ENCODE peak calls at places on chromosomes 12 and 14, in nine cellular contexts. Q is hepatocyte, M is H9, I is K562, X is pancreas, D is AG09319, O is PC-3, H is HCT116, Z is AG10803. V is an unnamed sample.

GRCh38 chr14:77189479-77189878 is 7.9 kb downstream of the TMEM63C start:
- DNase-seq in Q (no peak), M (no peak), I (no peak), X (no peak), D (no peak), O (no peak), H (no peak), Z (no peak), V (no peak)

GRCh38 chr12:31355747-31356107 is 29.8 kb upstream of the SINHCAF start:
- DNase-seq in Q (no peak), M (no peak), I (no peak), X (no peak), D (no peak), O (no peak), H (no peak), Z (no peak), V (no peak)

GRCh38 chr14:23294734-23295561 is 7.7 kb downstream of the PPP1R3E start:
- DNase-seq in Q (peak), M (peak), I (peak), X (no peak), D (no peak), O (peak), H (no peak), Z (peak), V (peak)

GRCh38 chr12:105561981-105562726 is 231.7 kb downstream of the C12orf75 start:
- DNase-seq in Q (peak), M (peak), I (no peak), X (no peak), D (no peak), O (peak), H (peak), Z (peak), V (peak)

GRCh38 chr12:64452559-64453329 is 824 bp downstream of the TBK1 start:
- DNase-seq in Q (peak), M (no peak), I (no peak), X (no peak), D (peak), O (peak), H (peak), Z (peak), V (peak)

GRCh38 chr14:90554341-90554740 is 157.5 kb downstream of the CALM1 start:
- DNase-seq in Q (no peak), M (no peak), I (no peak), X (no peak), D (no peak), O (no peak), H (no peak), Z (no peak), V (no peak)

GRCh38 chr12:132610896-132611602 is 667 bp upstream of the LRCOL1 start:
- DNase-seq in Q (no peak), M (no peak), I (no peak), X (no peak), D (no peak), O (no peak), H (no peak), Z (no peak), V (no peak)

GRCh38 chr14:75249251-75249957 is 29.2 kb upstream of the FOS start:
- DNase-seq in Q (no peak), M (peak), I (no peak), X (no peak), D (no peak), O (peak), H (no peak), Z (no peak), V (peak)

GRCh38 chr12:109808876-109809646 is 24.1 kb downstream of the TRPV4 start:
- DNase-seq in Q (no peak), M (no peak), I (no peak), X (no peak), D (no peak), O (no peak), H (no peak), Z (no peak), V (no peak)

GRCh38 chr12:27595231-27595642 is 71.2 kb downstream of the PPFIBP1 start:
- DNase-seq in Q (peak), M (no peak), I (no peak), X (peak), D (peak), O (peak), H (no peak), Z (peak), V (peak)

GRCh38 chr14:50524071-50524470 is 8.3 kb downstream of the MAP4K5 start:
- DNase-seq in Q (no peak), M (no peak), I (no peak), X (no peak), D (no peak), O (no peak), H (no peak), Z (no peak), V (no peak)

GRCh38 chr14:104359301-104359968 is 220.1 kb upstream of the C14orf180 start:
- DNase-seq in Q (no peak), M (peak), I (no peak), X (no peak), D (no peak), O (no peak), H (no peak), Z (no peak), V (no peak)

GRCh38 chr12:104672501-104673265 is 215.9 kb downstream of the CHST11 start:
- DNase-seq in Q (no peak), M (no peak), I (no peak), X (peak), D (no peak), O (peak), H (no peak), Z (peak), V (peak)

GRCh38 chr12:58795825-58796224 is 124.5 kb downstream of the LRIG3 start:
- DNase-seq in Q (no peak), M (no peak), I (no peak), X (no peak), D (no peak), O (no peak), H (no peak), Z (no peak), V (no peak)

GRCh38 chr14:90454041-90455000 is 57.5 kb downstream of the CALM1 start:
- DNase-seq in Q (peak), M (peak), I (peak), X (peak), D (peak), O (peak), H (peak), Z (peak), V (peak)

GRCh38 chr12:65827827-65828231 is 3.5 kb downstream of the HMGA2 start:
- DNase-seq in Q (no peak), M (no peak), I (no peak), X (no peak), D (no peak), O (peak), H (no peak), Z (no peak), V (no peak)

GRCh38 chr14:75404843-75405242 is 23.0 kb upstream of the JDP2 start:
- DNase-seq in Q (no peak), M (no peak), I (no peak), X (no peak), D (no peak), O (no peak), H (no peak), Z (no peak), V (no peak)

GRCh38 chr14:85233756-85234545 is 296.0 kb upstream of the FLRT2 start:
- DNase-seq in Q (no peak), M (no peak), I (no peak), X (no peak), D (no peak), O (peak), H (no peak), Z (peak), V (peak)

GRCh38 chr14:59032821-59033220 is 155.6 kb upstream of the DAAM1 start:
- DNase-seq in Q (no peak), M (no peak), I (no peak), X (no peak), D (no peak), O (no peak), H (no peak), Z (peak), V (no peak)

GRCh38 chr14:90383731-90384542 is 12.9 kb upstream of the CALM1 start:
- DNase-seq in Q (peak), M (peak), I (peak), X (peak), D (no peak), O (peak), H (no peak), Z (peak), V (peak)

GRCh38 chr12:75984577-75985182 is 46.9 kb downstream of the PHLDA1 start:
- DNase-seq in Q (no peak), M (no peak), I (no peak), X (no peak), D (no peak), O (no peak), H (no peak), Z (no peak), V (no peak)

GRCh38 chr14:69879175-69880047 is at the start of gene SMOC1:
- DNase-seq in Q (peak), M (peak), I (peak), X (peak), D (no peak), O (no peak), H (no peak), Z (no peak), V (peak)

GRCh38 chr12:69698769-69699540 is at the start of gene BEST3:
- DNase-seq in Q (no peak), M (no peak), I (no peak), X (no peak), D (no peak), O (peak), H (no peak), Z (no peak), V (no peak)

GRCh38 chr12:92928431-92928961 is 599 bp downstream of the EEA1 start:
- DNase-seq in Q (peak), M (no peak), I (peak), X (peak), D (peak), O (peak), H (no peak), Z (peak), V (no peak)

GRCh38 chr14:99320105-99320572 is 48.1 kb upstream of the BCL11B start:
- DNase-seq in Q (peak), M (peak), I (peak), X (no peak), D (no peak), O (peak), H (peak), Z (peak), V (peak)

GRCh38 chr14:105602799-105603763 is 76.7 kb downstream of the TMEM121 start:
- DNase-seq in Q (peak), M (no peak), I (no peak), X (peak), D (no peak), O (no peak), H (no peak), Z (no peak), V (no peak)

GRCh38 chr12:125121095-125121494 is 55.9 kb downstream of the AACS start:
- DNase-seq in Q (no peak), M (no peak), I (no peak), X (no peak), D (no peak), O (no peak), H (no peak), Z (no peak), V (no peak)

GRCh38 chr12:38392584-38393144 is 76.1 kb downstream of the ALG10B start:
- DNase-seq in Q (peak), M (no peak), I (no peak), X (no peak), D (no peak), O (peak), H (no peak), Z (no peak), V (no peak)
- TF ChIP-seq CTCF in Q (no peak), M (no peak), I (no peak), X (no peak), D (no peak), O (no peak), H (no peak), Z (no peak), V (no peak)

DNA sequence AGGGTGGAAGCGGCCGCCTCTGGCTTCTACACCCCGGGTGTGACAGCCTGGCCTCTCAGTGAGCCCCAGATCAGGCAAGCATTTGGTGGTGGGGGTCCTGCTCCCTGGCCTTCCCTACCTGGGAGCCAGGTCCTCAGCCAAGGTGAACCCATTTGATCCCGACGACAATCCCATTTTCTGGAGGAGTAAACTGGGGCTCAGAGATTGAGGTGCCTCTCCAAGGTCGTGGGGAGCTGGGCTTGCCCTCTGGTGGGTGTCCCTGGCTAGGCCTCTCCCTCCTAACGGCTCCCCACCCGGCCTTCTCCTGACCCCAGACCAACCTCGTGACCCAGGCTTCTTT is 2.7 kb upstream of the EXOC3L4 start:
- DNase-seq in Q (no peak), M (no peak), I (no peak), X (no peak), D (no peak), O (no peak), H (no peak), Z (no peak), V (no peak)
- TF ChIP-seq CTCF in Q (no peak), M (no peak), I (no peak), X (no peak), D (no peak), O (peak), H (no peak), Z (no peak), V (no peak)

DNA sequence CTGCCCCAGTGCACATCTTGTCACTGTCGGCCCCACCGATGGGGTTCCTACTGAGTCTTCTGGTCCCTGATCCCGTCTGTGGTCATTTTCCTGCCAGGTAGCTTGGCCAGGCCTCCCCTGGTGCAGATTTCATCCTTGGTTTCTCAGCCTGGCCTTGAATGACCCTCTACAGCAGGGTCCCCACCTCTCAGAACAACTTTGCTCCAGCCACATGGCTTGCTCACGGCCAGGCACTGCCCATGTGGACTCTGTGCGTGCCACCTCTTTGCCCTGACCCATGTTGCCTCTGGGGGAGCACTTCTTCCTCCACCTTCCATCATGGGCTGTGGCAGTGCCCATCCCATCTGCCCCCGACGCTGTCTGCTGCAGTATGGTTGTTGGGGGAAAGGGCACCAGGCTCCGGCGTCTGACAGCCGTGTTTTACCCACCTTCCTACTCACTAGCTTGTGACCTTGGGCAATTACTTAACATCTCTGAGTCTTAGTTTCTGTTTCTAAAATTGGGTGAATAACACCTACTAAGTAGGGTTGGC is 2.0 kb upstream of the PTPN6 start:
- DNase-seq in Q (no peak), M (no peak), I (no peak), X (no peak), D (no peak), O (no peak), H (no peak), Z (no peak), V (no peak)
- TF ChIP-seq CTCF in Q (no peak), M (peak), I (no peak), X (no peak), D (no peak), O (peak), H (peak), Z (no peak), V (no peak)

GRCh38 chr14:73173092-73173735 is 36.9 kb downstream of the PSEN1 start:
- DNase-seq in Q (peak), M (no peak), I (peak), X (no peak), D (peak), O (peak), H (peak), Z (peak), V (peak)
- TF ChIP-seq CTCF in Q (peak), M (peak), I (no peak), X (peak), D (peak), O (peak), H (peak), Z (peak), V (peak)

GRCh38 chr14:103275000-103275399 is 59.0 kb upstream of the EIF5 start:
- DNase-seq in Q (no peak), M (no peak), I (no peak), X (no peak), D (no peak), O (no peak), H (no peak), Z (no peak), V (no peak)

GRCh38 chr14:103281496-103282231 is 52.4 kb upstream of the EIF5 start:
- DNase-seq in Q (peak), M (peak), I (no peak), X (no peak), D (peak), O (peak), H (no peak), Z (peak), V (peak)

GRCh38 chr14:103280278-103280917 is 53.6 kb upstream of the EIF5 start:
- DNase-seq in Q (no peak), M (no peak), I (no peak), X (no peak), D (no peak), O (no peak), H (no peak), Z (no peak), V (no peak)

GRCh38 chr14:103282932-103283331 is 51.1 kb upstream of the EIF5 start:
- DNase-seq in Q (no peak), M (no peak), I (no peak), X (no peak), D (no peak), O (no peak), H (no peak), Z (no peak), V (no peak)

DNA sequence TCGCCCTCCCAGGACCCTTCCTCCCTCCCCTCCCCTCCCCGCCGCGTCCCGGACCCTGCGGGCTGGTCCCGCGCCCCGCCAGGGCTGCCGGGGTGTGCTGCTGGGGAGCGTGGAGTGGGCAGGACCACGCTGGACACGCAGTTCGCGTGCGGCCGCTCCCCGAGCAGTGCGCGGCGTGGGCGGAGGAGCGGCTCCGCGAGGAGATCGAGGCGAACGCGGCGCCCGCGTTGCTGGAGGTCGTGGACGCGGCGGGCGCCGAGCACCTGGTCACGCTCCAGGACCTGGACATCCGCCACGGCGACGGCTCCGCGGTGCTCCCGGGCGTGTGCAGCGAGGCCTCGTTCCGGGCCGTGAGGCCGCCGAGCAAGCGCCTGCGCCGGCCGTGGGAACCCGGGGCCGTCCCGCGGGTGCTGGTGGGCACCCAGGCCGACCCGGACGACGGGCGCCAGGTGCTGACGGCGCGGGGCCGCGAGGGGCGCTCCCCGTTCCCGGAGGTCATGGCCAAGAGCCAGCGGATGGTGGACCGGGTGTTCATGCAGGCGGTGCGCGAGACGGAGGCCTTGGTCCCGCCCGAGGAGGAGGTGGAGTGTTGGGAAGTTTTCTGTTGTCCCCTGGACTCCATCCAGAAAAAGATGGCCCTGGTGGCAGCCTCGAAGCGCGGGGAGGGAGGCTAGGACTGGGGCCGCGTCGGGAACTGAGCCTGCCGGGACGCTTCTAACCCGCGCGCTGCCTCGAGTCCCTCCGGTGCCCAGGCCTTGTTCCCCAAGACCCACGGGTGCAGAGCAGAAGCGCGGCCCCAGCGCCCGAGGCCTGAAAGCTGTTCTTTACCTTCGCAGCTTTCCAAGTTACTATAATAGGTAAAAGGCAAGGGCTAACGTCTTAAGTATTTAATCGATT is 54.7 kb upstream of the EIF5 start:
- DNase-seq in Q (no peak), M (peak), I (no peak), X (no peak), D (no peak), O (no peak), H (no peak), Z (no peak), V (no peak)
- TF ChIP-seq CTCF in Q (no peak), M (peak), I (no peak), X (no peak), D (no peak), O (no peak), H (no peak), Z (no peak), V (no peak)

GRCh38 chr12:54689984-54690383 is 41.8 kb upstream of the DCD start:
- DNase-seq in Q (peak), M (peak), I (no peak), X (no peak), D (no peak), O (peak), H (peak), Z (no peak), V (no peak)
- TF ChIP-seq CTCF in Q (peak), M (peak), I (peak), X (no peak), D (no peak), O (peak), H (peak), Z (peak), V (peak)

GRCh38 chr12:116592731-116593130 is 33.5 kb downstream of the MAP1LC3B2 start:
- DNase-seq in Q (no peak), M (no peak), I (no peak), X (no peak), D (peak), O (no peak), H (no peak), Z (peak), V (no peak)

GRCh38 chr12:116595672-116596071 is 36.5 kb downstream of the MAP1LC3B2 start:
- DNase-seq in Q (no peak), M (no peak), I (no peak), X (no peak), D (no peak), O (no peak), H (no peak), Z (no peak), V (no peak)

GRCh38 chr12:116595186-116595585 is 36.0 kb downstream of the MAP1LC3B2 start:
- DNase-seq in Q (no peak), M (no peak), I (no peak), X (no peak), D (peak), O (no peak), H (no peak), Z (peak), V (no peak)

GRCh38 chr12:116592116-116592637 is 33.0 kb downstream of the MAP1LC3B2 start:
- DNase-seq in Q (peak), M (no peak), I (no peak), X (peak), D (no peak), O (no peak), H (no peak), Z (peak), V (peak)

DNA sequence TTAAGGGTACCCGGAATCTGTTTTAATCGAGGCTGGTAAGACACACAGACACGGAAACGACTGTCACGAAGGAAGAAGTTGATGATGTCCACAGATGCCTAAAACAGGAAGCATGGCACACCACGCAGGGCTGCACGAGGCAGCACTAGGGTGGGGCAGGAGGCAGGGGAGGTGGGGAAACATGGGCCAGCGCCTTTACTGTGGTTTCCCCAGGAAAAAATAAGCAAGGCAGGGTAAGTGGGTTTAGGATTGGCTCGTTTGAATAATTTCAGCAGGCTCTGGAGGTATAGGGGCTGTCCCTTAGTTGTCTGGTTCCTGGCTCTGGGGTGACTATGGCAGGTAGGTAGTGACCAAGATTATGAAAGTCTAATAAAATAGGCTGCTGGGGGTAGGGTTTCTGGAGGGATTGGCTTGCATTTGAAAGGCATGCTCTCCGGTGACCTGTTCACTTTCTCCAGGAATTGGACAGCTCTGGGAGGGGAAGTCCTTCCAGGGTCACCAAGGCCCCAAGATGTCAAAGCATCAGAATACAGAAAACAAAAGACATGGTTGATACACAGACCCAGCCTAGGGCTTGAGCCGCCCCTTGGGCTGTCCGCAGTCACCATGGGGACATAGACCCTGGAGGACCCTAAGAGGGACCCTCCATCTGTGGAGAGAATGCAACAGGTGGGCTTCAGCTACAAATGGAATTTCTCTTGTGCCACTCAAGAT is 35.3 kb downstream of the MAP1LC3B2 start:
- DNase-seq in Q (no peak), M (no peak), I (no peak), X (no peak), D (no peak), O (no peak), H (no peak), Z (no peak), V (no peak)
- TF ChIP-seq CTCF in Q (no peak), M (no peak), I (no peak), X (no peak), D (no peak), O (no peak), H (no peak), Z (no peak), V (no peak)

GRCh38 chr12:2562400-2562799 is 232.4 kb upstream of the FKBP4 start:
- DNase-seq in Q (no peak), M (no peak), I (no peak), X (no peak), D (no peak), O (no peak), H (no peak), Z (no peak), V (no peak)
- TF ChIP-seq CTCF in Q (no peak), M (no peak), I (no peak), X (no peak), D (no peak), O (no peak), H (no peak), Z (no peak), V (no peak)